ENCODE peak calls at places on chromosomes 6 and 20, in eight cellular contexts. One of them, this sample, is unnamed. For H3K36me3, the result is how much of the 10 kb centered on the place peaks cover.

GRCh38 chr6:20319520-20320357 is 81.9 kb upstream of the E2F3 start:
- DNase-seq in ovary: no peak
- DNase-seq in adipocyte: no peak
- DNase-seq in CD8-positive, alpha-beta T cell: peak
- DNase-seq in left lung: peak
- DNase-seq in uterus: no peak
- DNase-seq in cardiac muscle cell: no peak
- DNase-seq in RWPE2: no peak
- DNase-seq in this sample: no peak

GRCh38 chr6:14706378-14706929 is 539.4 kb upstream of the JARID2 start:
- DNase-seq in CD8-positive, alpha-beta T cell: no peak
- DNase-seq in left lung: no peak
- DNase-seq in uterus: peak
- DNase-seq in RWPE2: peak
- DNase-seq in cardiac muscle cell: no peak
- DNase-seq in adipocyte: peak
- DNase-seq in ovary: peak
- DNase-seq in this sample: no peak

GRCh38 chr20:49880177-49880576 is 35.2 kb downstream of the SPATA2 start:
- DNase-seq in left lung: no peak
- DNase-seq in uterus: no peak
- DNase-seq in CD8-positive, alpha-beta T cell: no peak
- DNase-seq in adipocyte: peak
- DNase-seq in cardiac muscle cell: no peak
- DNase-seq in RWPE2: peak
- DNase-seq in ovary: no peak
- DNase-seq in this sample: no peak

GRCh38 chr6:161245363-161245762 is 28.5 kb downstream of the AGPAT4 start:
- DNase-seq in left lung: no peak
- DNase-seq in cardiac muscle cell: no peak
- DNase-seq in RWPE2: no peak
- DNase-seq in ovary: no peak
- DNase-seq in adipocyte: no peak
- DNase-seq in CD8-positive, alpha-beta T cell: no peak
- DNase-seq in uterus: no peak
- DNase-seq in this sample: no peak

GRCh38 chr6:87161299-87161698 is 5.9 kb downstream of the ZNF292 start:
- DNase-seq in ovary: no peak
- DNase-seq in cardiac muscle cell: no peak
- DNase-seq in adipocyte: no peak
- DNase-seq in CD8-positive, alpha-beta T cell: no peak
- DNase-seq in uterus: no peak
- DNase-seq in RWPE2: no peak
- DNase-seq in left lung: no peak
- DNase-seq in this sample: no peak

GRCh38 chr6:19536838-19537237 is 300.3 kb upstream of the ID4 start:
- DNase-seq in RWPE2: no peak
- DNase-seq in CD8-positive, alpha-beta T cell: no peak
- DNase-seq in left lung: no peak
- DNase-seq in adipocyte: no peak
- DNase-seq in uterus: no peak
- DNase-seq in ovary: no peak
- DNase-seq in cardiac muscle cell: no peak
- DNase-seq in this sample: no peak

GRCh38 chr20:49862607-49863200 is 50.1 kb downstream of the SLC9A8 start:
- DNase-seq in ovary: no peak
- DNase-seq in CD8-positive, alpha-beta T cell: no peak
- DNase-seq in cardiac muscle cell: no peak
- DNase-seq in RWPE2: no peak
- DNase-seq in adipocyte: no peak
- DNase-seq in uterus: no peak
- DNase-seq in left lung: no peak
- DNase-seq in this sample: no peak

GRCh38 chr6:128239898-128240509 is 280.4 kb downstream of the PTPRK start:
- DNase-seq in left lung: no peak
- DNase-seq in uterus: no peak
- DNase-seq in cardiac muscle cell: no peak
- DNase-seq in adipocyte: no peak
- DNase-seq in RWPE2: no peak
- DNase-seq in ovary: no peak
- DNase-seq in CD8-positive, alpha-beta T cell: no peak
- DNase-seq in this sample: no peak

GRCh38 chr20:45950330-45950646 is 15.8 kb downstream of the PCIF1 start:
- DNase-seq in adipocyte: no peak
- DNase-seq in uterus: no peak
- DNase-seq in RWPE2: peak
- DNase-seq in CD8-positive, alpha-beta T cell: no peak
- DNase-seq in left lung: no peak
- DNase-seq in cardiac muscle cell: no peak
- DNase-seq in ovary: no peak
- DNase-seq in this sample: no peak

GRCh38 chr20:45951474-45951873 is 17.0 kb downstream of the PCIF1 start:
- DNase-seq in left lung: no peak
- DNase-seq in adipocyte: no peak
- DNase-seq in CD8-positive, alpha-beta T cell: no peak
- DNase-seq in RWPE2: no peak
- DNase-seq in cardiac muscle cell: no peak
- DNase-seq in ovary: no peak
- DNase-seq in uterus: no peak
- DNase-seq in this sample: no peak

GRCh38 chr20:45952861-45953260 is 18.4 kb downstream of the PCIF1 start:
- DNase-seq in ovary: no peak
- DNase-seq in CD8-positive, alpha-beta T cell: no peak
- DNase-seq in uterus: no peak
- DNase-seq in RWPE2: no peak
- DNase-seq in adipocyte: no peak
- DNase-seq in left lung: no peak
- DNase-seq in cardiac muscle cell: no peak
- DNase-seq in this sample: no peak

GRCh38 chr20:45953672-45954071 is 18.3 kb downstream of the ZNF335 start:
- DNase-seq in RWPE2: peak
- DNase-seq in left lung: no peak
- DNase-seq in cardiac muscle cell: no peak
- DNase-seq in uterus: no peak
- DNase-seq in adipocyte: no peak
- DNase-seq in CD8-positive, alpha-beta T cell: no peak
- DNase-seq in ovary: no peak
- DNase-seq in this sample: no peak

DNA sequence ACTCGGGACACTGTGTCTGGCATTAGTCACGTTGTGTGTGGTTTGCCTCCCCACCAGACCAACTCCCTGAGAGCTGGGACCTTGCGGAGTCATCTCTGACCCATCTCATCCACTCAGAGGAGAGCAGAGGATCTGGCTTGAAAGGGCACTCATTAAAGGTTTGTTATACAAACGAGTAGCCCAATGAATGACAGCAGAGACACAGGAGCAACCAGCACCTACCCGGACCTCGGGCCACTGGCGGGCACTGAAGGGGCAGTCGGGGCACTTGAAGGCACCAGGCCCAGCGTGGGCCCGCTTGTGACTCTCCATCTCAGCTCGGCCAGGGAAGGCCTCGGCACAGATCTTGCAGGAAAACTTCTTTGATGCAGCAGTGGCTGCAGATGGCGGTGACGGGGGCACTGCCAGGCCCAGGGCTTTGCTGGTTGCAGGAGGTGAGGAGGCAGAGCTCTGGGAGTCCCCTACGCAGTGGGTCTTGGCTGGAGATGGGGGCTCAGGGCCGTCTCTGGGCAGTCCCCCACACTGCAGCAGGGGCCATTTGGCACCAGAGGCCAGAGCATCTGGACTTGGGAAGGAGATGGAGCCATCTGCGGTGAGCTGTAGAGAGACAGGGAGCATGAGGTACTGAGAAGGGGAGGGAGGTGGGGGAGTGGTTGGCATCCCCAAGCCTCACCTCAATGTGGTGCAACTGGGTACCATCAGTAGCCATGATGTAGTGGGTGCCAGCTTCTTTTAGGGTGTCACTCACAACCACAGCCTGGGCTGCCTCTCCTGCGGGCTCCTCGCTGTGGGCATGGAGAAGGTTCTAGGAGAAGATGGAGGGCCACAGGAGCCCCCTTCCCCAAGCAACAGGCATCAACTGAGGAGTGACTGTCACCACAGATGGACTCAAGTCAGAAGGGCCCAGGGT is 17.7 kb downstream of the PCIF1 start:
- DNase-seq in left lung: peak
- DNase-seq in CD8-positive, alpha-beta T cell: no peak
- DNase-seq in adipocyte: no peak
- DNase-seq in ovary: no peak
- DNase-seq in cardiac muscle cell: no peak
- DNase-seq in uterus: no peak
- DNase-seq in RWPE2: no peak
- DNase-seq in this sample: no peak
- H3K36me3 ChIP-seq in left lung: half or more
- H3K36me3 ChIP-seq in CD8-positive, alpha-beta T cell: half or more
- H3K36me3 ChIP-seq in adipocyte: half or more
- H3K36me3 ChIP-seq in ovary: under half
- H3K36me3 ChIP-seq in cardiac muscle cell: under half
- H3K36me3 ChIP-seq in uterus: under half
- H3K36me3 ChIP-seq in RWPE2: half or more
- H3K36me3 ChIP-seq in this sample: half or more

GRCh38 chr6:136306466-136306865 is 16.8 kb upstream of the BCLAF1 start:
- DNase-seq in cardiac muscle cell: no peak
- DNase-seq in uterus: no peak
- DNase-seq in adipocyte: no peak
- DNase-seq in left lung: no peak
- DNase-seq in ovary: no peak
- DNase-seq in CD8-positive, alpha-beta T cell: no peak
- DNase-seq in RWPE2: no peak
- DNase-seq in this sample: no peak
- H3K36me3 ChIP-seq in cardiac muscle cell: under half
- H3K36me3 ChIP-seq in uterus: under half
- H3K36me3 ChIP-seq in adipocyte: under half
- H3K36me3 ChIP-seq in left lung: under half
- H3K36me3 ChIP-seq in ovary: under half
- H3K36me3 ChIP-seq in CD8-positive, alpha-beta T cell: under half
- H3K36me3 ChIP-seq in RWPE2: under half
- H3K36me3 ChIP-seq in this sample: under half

DNA sequence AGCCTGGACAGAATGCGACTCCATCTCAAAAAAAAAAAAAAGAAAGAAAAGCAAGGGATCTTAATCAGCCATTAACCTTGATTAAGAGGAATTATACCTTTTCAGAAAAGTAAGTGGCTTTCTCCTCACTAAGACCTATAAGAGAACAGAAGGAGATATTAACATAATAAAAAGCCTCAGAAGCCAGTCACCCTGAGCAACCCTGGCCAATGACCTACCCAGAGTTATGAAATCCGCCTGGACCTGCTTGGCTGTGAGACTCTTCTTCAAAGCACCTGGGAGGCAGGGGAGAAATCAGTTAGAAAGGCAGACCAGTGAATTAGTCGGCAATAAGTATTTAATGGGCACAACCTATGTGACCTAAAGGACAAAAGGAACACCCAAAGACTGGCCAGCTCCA is 32.7 kb upstream of the C20orf203 start:
- DNase-seq in adipocyte: no peak
- DNase-seq in left lung: no peak
- DNase-seq in CD8-positive, alpha-beta T cell: no peak
- DNase-seq in ovary: no peak
- DNase-seq in RWPE2: no peak
- DNase-seq in uterus: no peak
- DNase-seq in cardiac muscle cell: no peak
- DNase-seq in this sample: peak
- H3K36me3 ChIP-seq in adipocyte: under half
- H3K36me3 ChIP-seq in left lung: half or more
- H3K36me3 ChIP-seq in CD8-positive, alpha-beta T cell: under half
- H3K36me3 ChIP-seq in ovary: under half
- H3K36me3 ChIP-seq in RWPE2: under half
- H3K36me3 ChIP-seq in uterus: under half
- H3K36me3 ChIP-seq in cardiac muscle cell: under half
- H3K36me3 ChIP-seq in this sample: under half

GRCh38 chr6:24922174-24922573 is 13.6 kb downstream of the RIPOR2 start:
- DNase-seq in CD8-positive, alpha-beta T cell: no peak
- DNase-seq in uterus: no peak
- DNase-seq in RWPE2: no peak
- DNase-seq in cardiac muscle cell: no peak
- DNase-seq in adipocyte: no peak
- DNase-seq in ovary: no peak
- DNase-seq in left lung: no peak
- DNase-seq in this sample: no peak

GRCh38 chr6:24924956-24925355 is 10.8 kb downstream of the RIPOR2 start:
- DNase-seq in adipocyte: no peak
- DNase-seq in RWPE2: no peak
- DNase-seq in ovary: no peak
- DNase-seq in left lung: no peak
- DNase-seq in uterus: no peak
- DNase-seq in cardiac muscle cell: no peak
- DNase-seq in CD8-positive, alpha-beta T cell: no peak
- DNase-seq in this sample: no peak

GRCh38 chr6:24925661-24926060 is 10.1 kb downstream of the RIPOR2 start:
- DNase-seq in cardiac muscle cell: no peak
- DNase-seq in RWPE2: no peak
- DNase-seq in CD8-positive, alpha-beta T cell: no peak
- DNase-seq in uterus: no peak
- DNase-seq in left lung: no peak
- DNase-seq in ovary: no peak
- DNase-seq in adipocyte: no peak
- DNase-seq in this sample: no peak

GRCh38 chr6:24923885-24924401 is 11.8 kb downstream of the RIPOR2 start:
- DNase-seq in uterus: no peak
- DNase-seq in cardiac muscle cell: no peak
- DNase-seq in ovary: no peak
- DNase-seq in RWPE2: no peak
- DNase-seq in left lung: no peak
- DNase-seq in CD8-positive, alpha-beta T cell: no peak
- DNase-seq in adipocyte: no peak
- DNase-seq in this sample: peak

DNA sequence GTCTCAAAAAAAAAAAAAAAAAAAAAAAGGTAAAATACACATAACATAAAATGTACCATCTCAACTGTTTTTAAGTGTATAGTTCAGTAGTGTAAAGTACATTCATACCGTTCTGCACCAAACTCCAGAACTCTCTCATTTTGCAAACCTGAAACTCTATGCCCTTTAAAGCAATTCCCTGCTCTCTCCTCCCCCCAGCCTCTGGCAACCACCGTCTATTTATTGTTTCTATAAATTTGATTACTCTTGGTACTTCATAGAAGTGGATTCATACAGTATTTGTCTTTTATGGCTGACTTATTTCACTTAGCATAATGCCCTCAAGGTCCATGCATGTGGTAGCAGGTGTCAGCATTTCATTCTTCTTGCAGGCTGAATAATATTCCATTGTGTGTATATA is 12.9 kb downstream of the RIPOR2 start:
- DNase-seq in CD8-positive, alpha-beta T cell: no peak
- DNase-seq in adipocyte: no peak
- DNase-seq in left lung: no peak
- DNase-seq in RWPE2: no peak
- DNase-seq in ovary: no peak
- DNase-seq in cardiac muscle cell: no peak
- DNase-seq in uterus: no peak
- DNase-seq in this sample: no peak
- H3K36me3 ChIP-seq in CD8-positive, alpha-beta T cell: under half
- H3K36me3 ChIP-seq in adipocyte: under half
- H3K36me3 ChIP-seq in left lung: under half
- H3K36me3 ChIP-seq in RWPE2: under half
- H3K36me3 ChIP-seq in ovary: under half
- H3K36me3 ChIP-seq in cardiac muscle cell: under half
- H3K36me3 ChIP-seq in uterus: under half
- H3K36me3 ChIP-seq in this sample: under half

GRCh38 chr20:3798908-3799248 is 2.8 kb downstream of the CDC25B start:
- DNase-seq in RWPE2: no peak
- DNase-seq in cardiac muscle cell: no peak
- DNase-seq in left lung: no peak
- DNase-seq in adipocyte: no peak
- DNase-seq in ovary: no peak
- DNase-seq in uterus: no peak
- DNase-seq in CD8-positive, alpha-beta T cell: no peak
- DNase-seq in this sample: no peak
- H3K36me3 ChIP-seq in RWPE2: half or more
- H3K36me3 ChIP-seq in cardiac muscle cell: under half
- H3K36me3 ChIP-seq in left lung: half or more
- H3K36me3 ChIP-seq in adipocyte: under half
- H3K36me3 ChIP-seq in ovary: under half
- H3K36me3 ChIP-seq in uterus: under half
- H3K36me3 ChIP-seq in CD8-positive, alpha-beta T cell: under half
- H3K36me3 ChIP-seq in this sample: under half